ENCODE peak calls at places on chromosomes 6 and 20, in seven cellular contexts. One of them, this sample, is unnamed.

GRCh38 chr20:346640-347316 is at the start of gene NRSN2:
- DNase-seq in GM23338: peak; percentile 79
- DNase-seq in ascending aorta: no peak
- DNase-seq in pancreas: peak; percentile 87
- DNase-seq in GM12865: peak; percentile 69
- DNase-seq in esophagus muscularis mucosa: no peak
- DNase-seq in epithelial cell of esophagus: no peak
- DNase-seq in this sample: peak; percentile 70

GRCh38 chr6:11938285-11938890 is 73.7 kb upstream of the HIVEP1 start:
- DNase-seq in GM23338: peak; percentile 42
- DNase-seq in epithelial cell of esophagus: no peak
- DNase-seq in pancreas: no peak
- DNase-seq in ascending aorta: no peak
- DNase-seq in esophagus muscularis mucosa: no peak
- DNase-seq in GM12865: no peak
- DNase-seq in this sample: no peak

GRCh38 chr6:111087106-111087835 is at the start of gene SLC16A10:
- DNase-seq in GM12865: peak; percentile 82
- DNase-seq in pancreas: peak; percentile 94
- DNase-seq in epithelial cell of esophagus: peak; percentile 30
- DNase-seq in esophagus muscularis mucosa: no peak
- DNase-seq in ascending aorta: peak; percentile 42
- DNase-seq in GM23338: peak; percentile 89
- DNase-seq in this sample: peak; percentile 79

GRCh38 chr20:64077094-64077493 is 2.2 kb downstream of the RGS19 start:
- DNase-seq in pancreas: no peak
- DNase-seq in GM12865: peak; percentile 76
- DNase-seq in GM23338: no peak
- DNase-seq in ascending aorta: no peak
- DNase-seq in esophagus muscularis mucosa: no peak
- DNase-seq in epithelial cell of esophagus: no peak
- DNase-seq in this sample: peak; percentile 44

GRCh38 chr6:107641500-107641931 is 151.6 kb downstream of the SOBP start:
- DNase-seq in esophagus muscularis mucosa: no peak
- DNase-seq in pancreas: no peak
- DNase-seq in epithelial cell of esophagus: peak; percentile 27
- DNase-seq in ascending aorta: no peak
- DNase-seq in GM23338: no peak
- DNase-seq in GM12865: no peak
- DNase-seq in this sample: peak; percentile 69

GRCh38 chr6:163992701-163993100 is 578.2 kb downstream of the QKI start:
- DNase-seq in pancreas: no peak
- DNase-seq in GM12865: peak; percentile 20
- DNase-seq in esophagus muscularis mucosa: peak; percentile 82
- DNase-seq in ascending aorta: no peak
- DNase-seq in GM23338: no peak
- DNase-seq in epithelial cell of esophagus: no peak
- DNase-seq in this sample: no peak

GRCh38 chr20:63868264-63868663 is 3.2 kb downstream of the TPD52L2 start:
- DNase-seq in pancreas: no peak
- DNase-seq in GM23338: no peak
- DNase-seq in ascending aorta: no peak
- DNase-seq in epithelial cell of esophagus: no peak
- DNase-seq in esophagus muscularis mucosa: no peak
- DNase-seq in GM12865: no peak
- DNase-seq in this sample: no peak

GRCh38 chr20:14374191-14374590 is 36.8 kb upstream of the FLRT3 start:
- DNase-seq in epithelial cell of esophagus: no peak
- DNase-seq in GM23338: peak; percentile 42
- DNase-seq in GM12865: no peak
- DNase-seq in esophagus muscularis mucosa: no peak
- DNase-seq in pancreas: no peak
- DNase-seq in ascending aorta: no peak
- DNase-seq in this sample: no peak

GRCh38 chr6:52994031-52994788 is 874 bp downstream of the GSTA4 start:
- DNase-seq in epithelial cell of esophagus: peak; percentile 43
- DNase-seq in ascending aorta: no peak
- DNase-seq in esophagus muscularis mucosa: no peak
- DNase-seq in pancreas: no peak
- DNase-seq in GM12865: no peak
- DNase-seq in GM23338: peak; percentile 58
- DNase-seq in this sample: peak; percentile 35

GRCh38 chr6:154740658-154741057 is 7.4 kb downstream of the SCAF8 start:
- DNase-seq in GM23338: no peak
- DNase-seq in ascending aorta: no peak
- DNase-seq in pancreas: no peak
- DNase-seq in epithelial cell of esophagus: no peak
- DNase-seq in esophagus muscularis mucosa: no peak
- DNase-seq in GM12865: no peak
- DNase-seq in this sample: no peak

GRCh38 chr20:64244870-64245603 is 10.5 kb upstream of the PCMTD2 start:
- DNase-seq in GM12865: no peak
- DNase-seq in esophagus muscularis mucosa: no peak
- DNase-seq in ascending aorta: no peak
- DNase-seq in epithelial cell of esophagus: no peak
- DNase-seq in GM23338: no peak
- DNase-seq in pancreas: no peak
- DNase-seq in this sample: no peak

GRCh38 chr6:41586564-41586963 is 40.4 kb downstream of the FOXP4 start:
- DNase-seq in epithelial cell of esophagus: no peak
- DNase-seq in GM12865: no peak
- DNase-seq in ascending aorta: no peak
- DNase-seq in pancreas: no peak
- DNase-seq in esophagus muscularis mucosa: no peak
- DNase-seq in GM23338: no peak
- DNase-seq in this sample: no peak

GRCh38 chr6:74366634-74367033 is 670.6 kb downstream of the CD109 start:
- DNase-seq in ascending aorta: no peak
- DNase-seq in GM23338: no peak
- DNase-seq in GM12865: no peak
- DNase-seq in esophagus muscularis mucosa: no peak
- DNase-seq in pancreas: no peak
- DNase-seq in epithelial cell of esophagus: peak; percentile 39
- DNase-seq in this sample: no peak

GRCh38 chr20:61557603-61558002 is 305.5 kb downstream of the CDH4 start:
- DNase-seq in ascending aorta: no peak
- DNase-seq in esophagus muscularis mucosa: no peak
- DNase-seq in pancreas: no peak
- DNase-seq in epithelial cell of esophagus: no peak
- DNase-seq in GM12865: no peak
- DNase-seq in GM23338: no peak
- DNase-seq in this sample: no peak

DNA sequence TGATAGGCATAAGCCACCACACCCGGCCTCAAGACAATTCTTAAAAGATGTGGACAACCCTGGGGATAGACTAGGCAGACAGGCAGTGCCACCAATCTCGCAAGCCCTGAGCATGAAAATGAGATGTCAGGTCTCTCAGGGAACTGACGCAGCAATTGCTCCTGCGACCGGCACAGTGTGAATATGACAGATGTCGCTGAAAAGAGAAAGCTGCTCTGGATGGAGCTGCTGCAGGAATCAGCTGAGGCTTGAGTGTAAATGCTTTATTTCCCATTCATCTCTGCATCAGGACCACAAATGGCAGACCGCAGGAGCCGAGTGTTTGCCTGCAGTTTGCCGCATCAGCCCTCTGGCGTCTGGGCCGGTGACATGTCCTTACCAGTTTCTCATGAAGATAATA is 68.4 kb downstream of the TFAP2C start:
- DNase-seq in epithelial cell of esophagus: no peak
- DNase-seq in esophagus muscularis mucosa: no peak
- DNase-seq in GM12865: no peak
- DNase-seq in pancreas: no peak
- DNase-seq in GM23338: no peak
- DNase-seq in ascending aorta: no peak
- DNase-seq in this sample: no peak
- H3K4me3 ChIP-seq in epithelial cell of esophagus: no peak overlapping the region
- H3K4me3 ChIP-seq in esophagus muscularis mucosa: no peak overlapping the region
- H3K4me3 ChIP-seq in GM12865: no peak overlapping the region
- H3K4me3 ChIP-seq in pancreas: no peak overlapping the region
- H3K4me3 ChIP-seq in GM23338: no peak overlapping the region
- H3K4me3 ChIP-seq in ascending aorta: no peak overlapping the region
- H3K4me3 ChIP-seq in this sample: no peak overlapping the region

DNA sequence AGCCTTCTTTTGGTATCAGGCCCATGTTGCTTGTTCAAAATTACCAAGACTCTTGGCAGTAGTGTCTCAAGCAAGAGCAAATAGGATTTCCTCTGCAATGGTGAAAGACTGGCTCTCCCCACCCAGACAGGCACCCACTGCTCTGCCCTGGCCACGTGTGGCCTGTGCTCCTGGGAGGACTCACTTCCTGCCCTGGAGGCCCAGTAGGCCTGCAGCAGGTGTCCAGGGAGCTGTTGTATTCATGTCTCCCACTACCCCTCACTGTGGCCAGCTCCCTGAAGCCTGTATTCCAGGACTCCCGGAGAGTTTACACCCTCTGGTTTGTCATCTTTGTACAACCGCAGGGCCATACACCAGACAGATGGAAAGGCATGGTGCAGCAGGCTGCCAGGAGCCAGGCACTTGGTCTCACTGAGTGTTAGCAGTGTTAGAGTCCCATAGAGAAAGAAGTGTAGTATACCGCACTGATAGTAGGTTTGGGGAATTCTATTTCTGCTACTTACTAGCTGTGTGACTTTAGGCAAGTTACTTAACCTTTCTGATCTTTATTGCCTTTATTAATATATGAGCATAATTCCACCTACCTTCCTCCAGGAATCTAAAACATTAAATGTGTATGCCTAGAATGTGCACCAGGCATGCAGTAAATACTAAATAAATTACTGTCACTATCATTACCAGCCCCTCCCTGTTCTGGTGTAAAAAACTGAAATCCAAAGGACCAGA is 159.7 kb downstream of the TMEM242 start:
- DNase-seq in epithelial cell of esophagus: no peak
- DNase-seq in esophagus muscularis mucosa: no peak
- DNase-seq in ascending aorta: no peak
- DNase-seq in GM12865: no peak
- DNase-seq in pancreas: no peak
- DNase-seq in GM23338: no peak
- DNase-seq in this sample: no peak
- H3K4me3 ChIP-seq in epithelial cell of esophagus: no peak overlapping the region
- H3K4me3 ChIP-seq in esophagus muscularis mucosa: no peak overlapping the region
- H3K4me3 ChIP-seq in ascending aorta: no peak overlapping the region
- H3K4me3 ChIP-seq in GM12865: no peak overlapping the region
- H3K4me3 ChIP-seq in pancreas: no peak overlapping the region
- H3K4me3 ChIP-seq in GM23338: no peak overlapping the region
- H3K4me3 ChIP-seq in this sample: no peak overlapping the region

GRCh38 chr6:84554706-84555105 is 209.7 kb downstream of the TBX18 start:
- DNase-seq in GM23338: no peak
- DNase-seq in ascending aorta: no peak
- DNase-seq in GM12865: no peak
- DNase-seq in esophagus muscularis mucosa: no peak
- DNase-seq in epithelial cell of esophagus: no peak
- DNase-seq in pancreas: no peak
- DNase-seq in this sample: no peak

GRCh38 chr6:84560431-84561375 is 203.7 kb downstream of the TBX18 start:
- DNase-seq in pancreas: no peak
- DNase-seq in GM12865: no peak
- DNase-seq in GM23338: no peak
- DNase-seq in esophagus muscularis mucosa: no peak
- DNase-seq in ascending aorta: no peak
- DNase-seq in epithelial cell of esophagus: no peak
- DNase-seq in this sample: no peak

GRCh38 chr6:84554069-84554468 is 210.3 kb downstream of the TBX18 start:
- DNase-seq in epithelial cell of esophagus: no peak
- DNase-seq in esophagus muscularis mucosa: no peak
- DNase-seq in GM23338: no peak
- DNase-seq in ascending aorta: no peak
- DNase-seq in pancreas: no peak
- DNase-seq in GM12865: no peak
- DNase-seq in this sample: no peak

GRCh38 chr6:84553527-84553926 is 210.9 kb downstream of the TBX18 start:
- DNase-seq in GM12865: no peak
- DNase-seq in esophagus muscularis mucosa: no peak
- DNase-seq in pancreas: no peak
- DNase-seq in ascending aorta: no peak
- DNase-seq in GM23338: no peak
- DNase-seq in epithelial cell of esophagus: no peak
- DNase-seq in this sample: no peak

DNA sequence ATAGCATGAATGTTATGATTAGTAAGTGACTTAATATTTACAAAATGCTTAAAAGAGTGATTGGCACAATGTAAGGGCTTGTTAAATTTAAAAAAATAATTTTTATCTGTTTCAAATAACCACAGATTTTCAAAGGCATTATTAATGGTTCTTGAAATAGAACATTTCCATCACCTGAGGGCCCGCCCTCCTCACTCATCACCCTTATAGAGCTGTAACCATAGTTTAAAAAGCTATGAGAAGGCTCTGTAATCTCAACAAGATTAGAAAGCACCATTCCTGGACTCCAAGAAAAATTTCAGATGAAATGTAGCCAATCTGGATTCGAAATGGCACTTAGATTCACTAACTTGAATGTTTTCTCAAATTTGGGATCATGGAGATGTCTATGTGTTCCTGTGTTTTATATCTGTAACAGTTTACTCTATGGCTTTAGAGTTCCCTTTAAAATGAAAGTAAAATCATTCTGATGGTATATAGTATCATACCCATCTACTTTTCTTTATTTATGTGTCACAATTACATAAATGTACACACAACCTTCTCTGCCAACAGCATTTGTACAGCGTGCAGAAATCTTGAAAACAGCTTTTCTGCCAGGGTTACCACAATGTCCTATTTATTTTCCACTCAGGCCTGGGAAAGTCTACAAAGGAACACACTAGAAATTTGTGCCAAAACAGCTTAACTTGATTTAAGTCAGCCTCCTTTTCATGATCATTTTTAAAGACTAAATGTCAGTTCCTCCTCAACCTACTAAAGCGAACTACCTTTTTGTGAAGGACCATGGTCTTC is 207.7 kb downstream of the TBX18 start:
- DNase-seq in esophagus muscularis mucosa: no peak
- DNase-seq in ascending aorta: no peak
- DNase-seq in GM23338: no peak
- DNase-seq in epithelial cell of esophagus: no peak
- DNase-seq in pancreas: no peak
- DNase-seq in GM12865: no peak
- DNase-seq in this sample: no peak
- H3K4me3 ChIP-seq in esophagus muscularis mucosa: no peak overlapping the region
- H3K4me3 ChIP-seq in ascending aorta: peak overlapping the region; percentile 24
- H3K4me3 ChIP-seq in GM23338: no peak overlapping the region
- H3K4me3 ChIP-seq in epithelial cell of esophagus: no peak overlapping the region
- H3K4me3 ChIP-seq in pancreas: no peak overlapping the region
- H3K4me3 ChIP-seq in GM12865: no peak overlapping the region
- H3K4me3 ChIP-seq in this sample: no peak overlapping the region

DNA sequence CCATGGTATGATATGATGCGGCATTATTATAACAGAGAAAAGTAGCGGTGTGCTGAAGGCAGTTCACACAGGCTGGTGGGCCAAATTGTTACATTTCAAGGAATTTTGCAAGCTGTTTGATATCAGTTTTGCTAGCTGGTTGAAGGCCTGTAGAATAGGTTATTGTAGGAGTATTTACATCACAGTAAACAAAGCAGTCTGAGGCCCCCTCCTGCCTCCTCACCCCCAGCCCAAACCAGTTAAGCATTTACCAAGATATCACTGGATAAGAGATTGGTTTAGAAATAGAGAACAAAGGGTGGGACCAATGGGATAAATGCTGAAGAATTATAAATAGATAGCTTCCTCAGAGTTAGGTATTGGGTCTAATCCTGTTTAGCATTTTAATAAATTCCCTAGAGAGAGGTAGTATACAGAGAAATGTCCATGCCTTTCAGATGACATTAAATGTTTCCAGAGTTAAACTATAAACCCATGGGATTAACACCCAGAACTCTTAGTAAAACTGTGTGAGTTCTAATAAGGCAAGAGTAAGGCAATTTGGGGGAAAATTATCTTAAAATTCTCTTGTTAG is 2.4 kb upstream of the PHACTR2 start:
- DNase-seq in pancreas: no peak
- DNase-seq in GM12865: no peak
- DNase-seq in ascending aorta: no peak
- DNase-seq in esophagus muscularis mucosa: no peak
- DNase-seq in epithelial cell of esophagus: no peak
- DNase-seq in GM23338: no peak
- DNase-seq in this sample: no peak
- H3K4me3 ChIP-seq in pancreas: no peak overlapping the region
- H3K4me3 ChIP-seq in GM12865: no peak overlapping the region
- H3K4me3 ChIP-seq in ascending aorta: no peak overlapping the region
- H3K4me3 ChIP-seq in esophagus muscularis mucosa: no peak overlapping the region
- H3K4me3 ChIP-seq in epithelial cell of esophagus: no peak overlapping the region
- H3K4me3 ChIP-seq in GM23338: peak overlapping the region; percentile 0
- H3K4me3 ChIP-seq in this sample: no peak overlapping the region

This sample was measured in left ventricle myocardium inferior.